ENCODE peak calls at places on chromosomes 11 and 22, in five cellular contexts. H is RWPE2; R is CD8-positive, alpha-beta T cell; Q is right lobe of liver; Z is Panc1. G is an unnamed sample.

GRCh38 chr22:36212896-36213295 is 11.3 kb upstream of the APOL4 start:
- ATAC-seq in H (no peak), R (no peak), Q (peak; percentile 65), Z (no peak), G (no peak)

GRCh38 chr11:111913997-111914396 is 1.5 kb downstream of the HSPB2 start:
- ATAC-seq in H (no peak), R (no peak), Q (no peak), Z (no peak), G (peak; percentile 24)

GRCh38 chr11:130802567-130802966 is 113.7 kb downstream of the SNX19 start:
- ATAC-seq in H (no peak), R (no peak), Q (no peak), Z (no peak), G (no peak)

GRCh38 chr11:84763931-84764330 is 863.2 kb downstream of the DLG2 start:
- ATAC-seq in H (no peak), R (no peak), Q (no peak), Z (no peak), G (no peak)

GRCh38 chr11:13318498-13319295 is 41.1 kb downstream of the BMAL1 start:
- ATAC-seq in H (no peak), R (no peak), Q (peak; percentile 64), Z (no peak), G (no peak)

GRCh38 chr11:27926981-27927481 is 180.9 kb downstream of the KIF18A start:
- ATAC-seq in H (peak; percentile 93), R (no peak), Q (no peak), Z (no peak), G (no peak)

GRCh38 chr11:20397281-20397680 is 9.8 kb downstream of the PRMT3 start:
- ATAC-seq in H (peak; percentile 68), R (peak; percentile 87), Q (peak; percentile 86), Z (peak; percentile 92), G (no peak)

GRCh38 chr11:75524576-75525432 is 937 bp downstream of the GDPD5 start:
- ATAC-seq in H (peak; percentile 2), R (no peak), Q (no peak), Z (peak; percentile 14), G (no peak)

GRCh38 chr11:45993438-45994064 is 71.1 kb downstream of the LARGE2 start:
- ATAC-seq in H (no peak), R (no peak), Q (peak; percentile 77), Z (no peak), G (peak; percentile 53)

GRCh38 chr22:47154621-47155081 is 392.2 kb downstream of the TBC1D22A start:
- ATAC-seq in H (peak; percentile 82), R (no peak), Q (peak; percentile 5), Z (no peak), G (peak; percentile 72)

GRCh38 chr11:93689166-93689734 is 27.8 kb downstream of the CEP295 start:
- ATAC-seq in H (no peak), R (no peak), Q (no peak), Z (no peak), G (no peak)

GRCh38 chr11:69948256-69949141 is 129.3 kb upstream of the FGF3 start:
- ATAC-seq in H (peak; percentile 74), R (no peak), Q (no peak), Z (peak; percentile 72), G (no peak)

GRCh38 chr11:106854429-106854828 is 163.8 kb downstream of the GUCY1A2 start:
- ATAC-seq in H (no peak), R (no peak), Q (no peak), Z (no peak), G (no peak)

GRCh38 chr11:124724854-124725718 is 14.7 kb upstream of the NRGN start:
- ATAC-seq in H (no peak), R (no peak), Q (peak; percentile 83), Z (no peak), G (no peak)

GRCh38 chr11:105244157-105244820 is 104.7 kb upstream of the CARD18 start:
- ATAC-seq in H (peak; percentile 99), R (no peak), Q (peak; percentile 42), Z (peak; percentile 97), G (peak; percentile 68)

GRCh38 chr11:69393865-69394233 is 87.6 kb upstream of the LINC01488 start:
- ATAC-seq in H (no peak), R (no peak), Q (no peak), Z (no peak), G (no peak)

GRCh38 chr11:86741489-86742435 is 58.6 kb upstream of the PRSS23 start:
- ATAC-seq in H (peak; percentile 67), R (no peak), Q (no peak), Z (peak; percentile 85), G (no peak)

GRCh38 chr11:73383249-73384126 is 7.3 kb downstream of the RELT start:
- ATAC-seq in H (no peak), R (no peak), Q (no peak), Z (peak; percentile 18), G (no peak)

GRCh38 chr11:77065878-77066228 is 918 bp upstream of the CAPN5 start:
- ATAC-seq in H (no peak), R (no peak), Q (peak; percentile 57), Z (no peak), G (peak; percentile 16)

GRCh38 chr11:19995131-19995530 is 165.1 kb downstream of the DBX1 start:
- ATAC-seq in H (peak; percentile 99), R (no peak), Q (peak; percentile 73), Z (peak; percentile 52), G (peak; percentile 34)

GRCh38 chr11:79822771-79823170 is 381.9 kb upstream of the TENM4 start:
- ATAC-seq in H (no peak), R (no peak), Q (no peak), Z (no peak), G (no peak)

GRCh38 chr11:60680455-60681119 is 18.8 kb upstream of the MS4A8 start:
- ATAC-seq in H (no peak), R (no peak), Q (no peak), Z (no peak), G (no peak)

GRCh38 chr22:44541671-44542319 is 43.8 kb upstream of the RTL6 start:
- ATAC-seq in H (no peak), R (no peak), Q (no peak), Z (no peak), G (no peak)

GRCh38 chr22:41929158-41929896 is 2.7 kb upstream of the TNFRSF13C start:
- ATAC-seq in H (peak; percentile 33), R (no peak), Q (no peak), Z (no peak), G (no peak)

GRCh38 chr22:39299829-39300178 is 19.6 kb downstream of the RPL3 start:
- ATAC-seq in H (no peak), R (no peak), Q (no peak), Z (peak; percentile 37), G (peak; percentile 35)

GRCh38 chr22:31248965-31249940 is 37.2 kb downstream of the LIMK2 start:
- ATAC-seq in H (no peak), R (no peak), Q (no peak), Z (no peak), G (no peak)
- H3K4me3 ChIP-seq in H (peak overlapping the region; percentile 47), R (no peak overlapping the region), Q (no peak overlapping the region), Z (peak overlapping the region; percentile 35), G (no peak overlapping the region)

GRCh38 chr11:66569076-66569475 is 670 bp upstream of the CTSF start:
- ATAC-seq in H (no peak), R (no peak), Q (no peak), Z (no peak), G (no peak)

GRCh38 chr11:66566221-66566620 is 2.2 kb downstream of the CTSF start:
- ATAC-seq in H (no peak), R (no peak), Q (no peak), Z (no peak), G (no peak)

GRCh38 chr11:66570117-66570825 is 1.9 kb upstream of the CTSF start:
- ATAC-seq in H (no peak), R (no peak), Q (no peak), Z (no peak), G (no peak)

GRCh38 chr11:66568124-66568916 is at the start of gene CTSF:
- ATAC-seq in H (peak; percentile 87), R (peak; percentile 95), Q (peak; percentile 99), Z (peak; percentile 92), G (peak; percentile 95)

DNA sequence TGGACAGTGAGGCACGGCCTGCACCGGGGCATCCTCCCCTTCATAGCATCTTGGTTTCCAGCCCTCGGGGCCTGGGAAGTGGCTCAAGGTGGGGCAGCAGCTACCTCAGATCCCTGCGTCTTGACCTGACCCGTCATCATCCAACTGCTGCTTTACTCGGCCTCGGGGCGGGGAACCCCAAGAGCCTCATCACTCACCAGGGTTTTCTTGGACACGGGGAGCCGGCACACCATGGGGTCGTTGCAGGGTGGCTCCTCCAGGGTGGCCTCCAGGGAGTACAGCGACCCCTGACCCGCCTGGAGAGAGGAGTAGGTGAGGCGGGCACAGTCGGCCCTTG is 651 bp downstream of the CTSF start:
- ATAC-seq in H (no peak), R (no peak), Q (no peak), Z (no peak), G (no peak)
- H3K4me3 ChIP-seq in H (peak overlapping the region; percentile 45), R (peak overlapping the region; percentile 74), Q (peak overlapping the region; percentile 68), Z (peak overlapping the region; percentile 47), G (peak overlapping the region; percentile 72)

GRCh38 chr22:20204821-20205220 is 54.0 kb upstream of the CCDC188 start:
- ATAC-seq in H (no peak), R (no peak), Q (no peak), Z (no peak), G (no peak)

GRCh38 chr22:20205464-20205963 is 54.7 kb upstream of the CCDC188 start:
- ATAC-seq in H (no peak), R (no peak), Q (no peak), Z (no peak), G (no peak)

GRCh38 chr22:20207277-20208025 is 56.6 kb upstream of the CCDC188 start:
- ATAC-seq in H (no peak), R (no peak), Q (no peak), Z (no peak), G (no peak)

GRCh38 chr22:20205964-20206708 is 55.3 kb upstream of the CCDC188 start:
- ATAC-seq in H (peak; percentile 83), R (peak; percentile 97), Q (peak; percentile 47), Z (peak; percentile 87), G (peak; percentile 77)

GRCh38 chr22:20206709-20207215 is 55.9 kb upstream of the CCDC188 start:
- ATAC-seq in H (peak; percentile 23), R (peak; percentile 49), Q (peak; percentile 28), Z (peak; percentile 18), G (no peak)
- H3K4me3 ChIP-seq in H (peak overlapping the region; percentile 57), R (peak overlapping the region; percentile 86), Q (peak overlapping the region; percentile 43), Z (peak overlapping the region; percentile 40), G (peak overlapping the region; percentile 38)

GRCh38 chr22:50712341-50713007 is 25.5 kb upstream of the ACR start:
- ATAC-seq in H (no peak), R (no peak), Q (no peak), Z (no peak), G (no peak)

GRCh38 chr22:50714150-50714549 is 23.9 kb upstream of the ACR start:
- ATAC-seq in H (no peak), R (no peak), Q (no peak), Z (no peak), G (no peak)

GRCh38 chr22:50713008-50713385 is 25.0 kb upstream of the ACR start:
- ATAC-seq in H (no peak), R (no peak), Q (no peak), Z (no peak), G (no peak)

GRCh38 chr22:50714631-50715179 is 23.3 kb upstream of the ACR start:
- ATAC-seq in H (no peak), R (no peak), Q (no peak), Z (no peak), G (no peak)

DNA sequence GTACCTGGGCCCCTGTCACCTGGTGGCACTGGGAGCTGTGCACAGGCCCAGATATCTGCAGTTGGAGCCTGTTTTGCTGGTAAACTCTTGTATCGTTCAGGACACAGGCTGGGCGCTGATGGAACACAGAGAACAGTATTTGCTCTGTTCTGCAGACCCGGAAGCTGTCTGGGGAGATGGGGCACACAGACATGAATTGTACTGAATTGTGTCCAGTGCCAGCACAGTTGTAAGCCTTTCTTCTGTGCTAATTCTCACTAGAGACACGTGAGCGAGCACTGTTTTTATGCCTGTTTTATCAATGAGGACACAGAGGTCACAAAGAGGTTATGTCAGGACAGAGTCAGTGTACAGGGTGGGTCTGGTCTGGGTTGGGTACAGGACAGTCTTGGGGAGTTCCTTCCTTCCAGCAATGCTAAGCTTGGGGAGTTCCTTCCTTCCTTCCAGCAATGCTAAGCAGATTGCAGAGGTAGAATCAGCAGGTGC is 24.4 kb upstream of the ACR start:
- ATAC-seq in H (no peak), R (no peak), Q (peak; percentile 51), Z (no peak), G (peak; percentile 67)
- H3K4me3 ChIP-seq in H (no peak overlapping the region), R (no peak overlapping the region), Q (no peak overlapping the region), Z (no peak overlapping the region), G (no peak overlapping the region)

G was measured in gastroesophageal sphincter.